ENCODE peak calls at places on chromosome 2, in four cellular contexts. H is cardiac fibroblast; Z is central memory CD8-positive, alpha-beta T cell; F is kidney. X is an unnamed sample.

GRCh38 chr2:9473308-9473984 is 905 bp upstream of the IAH1 start:
- DNase-seq in H (no peak), Z (no peak), F (no peak), X (no peak)

GRCh38 chr2:95277246-95277906 is 3.1 kb downstream of the PROM2 start:
- DNase-seq in H (no peak), Z (no peak), F (peak; percentile 83), X (no peak)

GRCh38 chr2:150076281-150076680 is 411.2 kb downstream of the RND3 start:
- DNase-seq in H (peak; percentile 41), Z (no peak), F (no peak), X (peak; percentile 38)

GRCh38 chr2:74849228-74849892 is 15.4 kb downstream of the HK2 start:
- DNase-seq in H (peak; percentile 80), Z (peak; percentile 19), F (no peak), X (no peak)

GRCh38 chr2:58991357-58991756 is 750.2 kb upstream of the FANCL start:
- DNase-seq in H (no peak), Z (no peak), F (no peak), X (no peak)

GRCh38 chr2:175679231-175679630 is 322.8 kb downstream of the LNPK start:
- DNase-seq in H (no peak), Z (no peak), F (no peak), X (no peak)

GRCh38 chr2:135963841-135964240 is 21.6 kb downstream of the DARS1 start:
- DNase-seq in H (peak; percentile 42), Z (no peak), F (no peak), X (peak; percentile 88)

GRCh38 chr2:22110244-22110651 is 986.5 kb downstream of the TDRD15 start:
- DNase-seq in H (no peak), Z (no peak), F (no peak), X (no peak)

GRCh38 chr2:36356199-36356989 is 816 bp downstream of the CRIM1 start:
- DNase-seq in H (peak; percentile 51), Z (no peak), F (peak; percentile 87), X (no peak)

X was measured in fibroblast of lung.